ENCODE peak calls at places on chromosomes 7 and 10, in nine cellular contexts. P, Y, K, G, M, D, U, E and J are unnamed samples.

GRCh38 chr10:117860135-117860534 is 186.6 kb downstream of the RAB11FIP2 start:
- DNase-seq in E (no peak), Y (no peak), K (no peak), M (no peak), P (no peak), D (no peak), U (no peak), G (no peak), J (no peak)

GRCh38 chr7:47724335-47724982 is 142.5 kb upstream of the TNS3 start:
- DNase-seq in Y (no peak), P (no peak), E (no peak), K (no peak), U (no peak), M (no peak), D (peak; percentile 88), G (no peak), J (no peak)

GRCh38 chr10:16442914-16443313 is 6.1 kb downstream of the PTER start:
- DNase-seq in E (no peak), Y (no peak), K (no peak), D (no peak), M (no peak), G (no peak), U (no peak), P (no peak), J (no peak)

GRCh38 chr10:132657737-132658136 is 120.2 kb downstream of the INPP5A start:
- DNase-seq in D (no peak), K (no peak), M (no peak), P (no peak), U (no peak), E (peak; percentile 41), Y (no peak), G (no peak), J (no peak)

GRCh38 chr10:32952541-32953276 is 5.3 kb downstream of the ITGB1 start:
- DNase-seq in M (no peak), E (no peak), U (no peak), Y (no peak), P (no peak), K (no peak), G (no peak), D (no peak), J (no peak)

GRCh38 chr10:78408671-78409472 is 375.2 kb downstream of the RPS24 start:
- DNase-seq in K (peak; percentile 91), E (peak; percentile 87), D (peak; percentile 43), G (peak; percentile 87), U (peak; percentile 84), Y (peak; percentile 91), P (peak; percentile 92), M (no peak), J (peak; percentile 58)

GRCh38 chr7:36863901-36864701 is 139.8 kb upstream of the AOAH start:
- DNase-seq in U (no peak), Y (no peak), P (no peak), D (no peak), E (no peak), G (no peak), M (no peak), K (no peak), J (no peak)

GRCh38 chr7:75565129-75565528 is 73.0 kb downstream of the SPDYE5 start:
- DNase-seq in E (no peak), U (peak; percentile 82), M (no peak), P (no peak), Y (peak; percentile 55), G (no peak), D (peak; percentile 94), K (no peak), J (no peak)

GRCh38 chr7:1131471-1132265 is 28.3 kb downstream of the ZFAND2A start:
- DNase-seq in E (no peak), G (no peak), Y (no peak), D (no peak), U (no peak), K (no peak), M (no peak), P (no peak), J (no peak)

GRCh38 chr7:17558558-17559332 is 260.3 kb downstream of the AHR start:
- DNase-seq in E (no peak), M (peak; percentile 36), Y (no peak), K (no peak), P (no peak), G (no peak), U (no peak), D (no peak), J (no peak)

GRCh38 chr7:74193054-74193453 is 16.8 kb upstream of the LAT2 start:
- DNase-seq in U (no peak), E (no peak), G (no peak), Y (no peak), P (peak; percentile 39), K (no peak), M (no peak), D (no peak), J (no peak)

GRCh38 chr10:131429942-131430341 is 118.4 kb upstream of the TCERG1L start:
- DNase-seq in K (no peak), G (no peak), D (no peak), Y (no peak), M (no peak), E (peak; percentile 49), P (peak; percentile 61), U (no peak), J (no peak)

GRCh38 chr10:100551231-100551630 is 15.5 kb downstream of the HIF1AN start:
- DNase-seq in M (no peak), U (no peak), D (no peak), E (no peak), P (no peak), G (no peak), Y (no peak), K (no peak), J (no peak)

GRCh38 chr10:97188234-97188847 is 2.6 kb upstream of the SLIT1 start:
- DNase-seq in E (no peak), K (peak; percentile 35), G (no peak), M (no peak), P (no peak), U (no peak), Y (peak; percentile 12), D (no peak), J (no peak)

GRCh38 chr7:129514683-129515082 is 12.4 kb downstream of the SMKR1 start:
- DNase-seq in E (no peak), P (peak; percentile 44), D (peak; percentile 33), Y (no peak), U (no peak), K (no peak), M (no peak), G (no peak), J (no peak)

GRCh38 chr10:28674782-28675181 is 2.5 kb upstream of the BAMBI start:
- DNase-seq in K (no peak), P (no peak), U (no peak), M (no peak), E (no peak), G (no peak), D (no peak), Y (no peak), J (no peak)

GRCh38 chr7:57403601-57404342 is 46.2 kb upstream of the ZNF716 start:
- DNase-seq in K (peak; percentile 62), P (no peak), E (no peak), U (no peak), D (no peak), Y (no peak), G (peak; percentile 88), M (no peak), J (no peak)

GRCh38 chr10:119737827-119738226 is 12.0 kb downstream of the INPP5F start:
- DNase-seq in P (no peak), D (peak; percentile 82), U (no peak), M (peak; percentile 94), G (no peak), E (no peak), K (no peak), Y (no peak), J (no peak)

GRCh38 chr10:113644185-113645120 is 19.4 kb downstream of the NRAP start:
- DNase-seq in G (no peak), Y (no peak), M (no peak), U (no peak), P (no peak), K (no peak), D (peak; percentile 62), E (no peak), J (no peak)

GRCh38 chr10:944034-944831 is 12.7 kb upstream of the LARP4B start:
- DNase-seq in U (no peak), G (peak; percentile 59), P (peak; percentile 77), M (no peak), K (peak; percentile 82), Y (peak; percentile 87), E (peak; percentile 94), D (peak; percentile 21), J (peak; percentile 41)
- H3K4me3 ChIP-seq in U (peak overlapping the region; percentile 57), G (no peak overlapping the region), P (no peak overlapping the region), M (no peak overlapping the region), K (no peak overlapping the region), Y (no peak overlapping the region), E (no peak overlapping the region), D (no peak overlapping the region), J (no peak overlapping the region)

GRCh38 chr7:150513758-150514157 is 914 bp upstream of the GIMAP7 start:
- DNase-seq in U (no peak), D (no peak), K (no peak), E (peak; percentile 75), Y (peak; percentile 42), M (no peak), G (no peak), P (no peak), J (no peak)

GRCh38 chr7:150515752-150516151 is 1.1 kb downstream of the GIMAP7 start:
- DNase-seq in U (no peak), M (no peak), K (no peak), Y (no peak), D (no peak), G (no peak), P (no peak), E (no peak), J (no peak)

GRCh38 chr7:150516956-150517355 is 2.3 kb downstream of the GIMAP7 start:
- DNase-seq in K (no peak), M (no peak), Y (no peak), D (no peak), P (no peak), G (no peak), U (no peak), E (no peak), J (no peak)

GRCh38 chr7:150515248-150515647 is 576 bp downstream of the GIMAP7 start:
- DNase-seq in D (no peak), E (no peak), K (no peak), U (no peak), G (no peak), Y (no peak), M (no peak), P (no peak), J (no peak)

GRCh38 chr7:150514748-150515222 is at the start of gene GIMAP7:
- DNase-seq in Y (peak; percentile 54), K (no peak), E (no peak), U (no peak), P (no peak), G (no peak), M (no peak), D (no peak), J (no peak)
- H3K4me3 ChIP-seq in Y (no peak within 1 kb of the TSS), K (peak within 1 kb of the TSS; percentile 22), E (peak within 1 kb of the TSS; percentile 24), U (peak within 1 kb of the TSS; percentile 53), P (peak within 1 kb of the TSS; percentile 38), G (peak within 1 kb of the TSS; percentile 68), M (no peak within 1 kb of the TSS), D (no peak within 1 kb of the TSS), J (peak within 1 kb of the TSS; percentile 44)

GRCh38 chr7:25180946-25181345 is 47.3 kb downstream of the NPVF start:
- DNase-seq in Y (no peak), G (no peak), P (no peak), K (no peak), E (no peak), D (no peak), U (no peak), M (no peak), J (no peak)
- H3K4me3 ChIP-seq in Y (no peak overlapping the region), G (peak overlapping the region; percentile 89), P (peak overlapping the region; percentile 83), K (peak overlapping the region; percentile 68), E (no peak overlapping the region), D (no peak overlapping the region), U (peak overlapping the region; percentile 76), M (peak overlapping the region; percentile 80), J (peak overlapping the region; percentile 77)

GRCh38 chr10:79982861-79983260 is 34.0 kb upstream of the SFTPD start:
- DNase-seq in D (no peak), P (no peak), M (no peak), K (no peak), E (no peak), G (no peak), Y (no peak), U (no peak), J (no peak)
- H3K4me3 ChIP-seq in D (no peak overlapping the region), P (no peak overlapping the region), M (no peak overlapping the region), K (peak overlapping the region; percentile 96), E (no peak overlapping the region), G (peak overlapping the region; percentile 82), Y (no peak overlapping the region), U (peak overlapping the region; percentile 68), J (peak overlapping the region; percentile 60)